ENCODE peak calls at places on chromosomes 16 and 17, in seven cellular contexts. I is hippocampal formation; K is stimulated activated CD8-positive, alpha-beta memory T cell treated with anti-CD3 and anti-CD28 coated beads, Interleukin-15, amount 100 ng/mL, for 1 hour; V is posterior vena cava; Y is heart left ventricle; D is activated CD4-positive, alpha-beta T cell treated with anti-CD3 and anti-CD28 coated beads, Interleukin-2, amount 50 U/mL, for 24 hours; F is left cardiac atrium. M is an unnamed sample.

GRCh38 chr17:17387461-17388362 is 84.5 kb downstream of the NT5M start:
- DNase-seq in I (no peak), K (no peak), V (no peak), Y (no peak), D (no peak), F (no peak), M (no peak)

GRCh38 chr17:5585814-5586558 is 1.7 kb upstream of the NLRP1 start:
- DNase-seq in I (no peak), K (no peak), V (no peak), Y (no peak), D (no peak), F (no peak), M (no peak)

GRCh38 chr17:63295288-63295687 is 150.8 kb downstream of the CYB561 start:
- DNase-seq in I (no peak), K (no peak), V (no peak), Y (no peak), D (no peak), F (no peak), M (no peak)

GRCh38 chr17:20280051-20280450 is 187.3 kb downstream of the LGALS9B start:
- DNase-seq in I (no peak), K (no peak), V (no peak), Y (no peak), D (no peak), F (no peak), M (no peak)

GRCh38 chr16:19809121-19809635 is 75.5 kb downstream of the GPRC5B start:
- DNase-seq in I (no peak), K (no peak), V (no peak), Y (no peak), D (no peak), F (no peak), M (no peak)

GRCh38 chr16:85082553-85083050 is 29.7 kb downstream of the CIBAR2 start:
- DNase-seq in I (no peak), K (no peak), V (no peak), Y (no peak), D (no peak), F (no peak), M (no peak)

GRCh38 chr17:31452101-31452500 is 60.6 kb downstream of the RAB11FIP4 start:
- DNase-seq in I (no peak), K (no peak), V (no peak), Y (no peak), D (no peak), F (no peak), M (no peak)

GRCh38 chr16:1173778-1174451 is 21.0 kb downstream of the CACNA1H start:
- DNase-seq in I (no peak), K (no peak), V (no peak), Y (no peak), D (no peak), F (no peak), M (no peak)

M was measured in C1 segment of cervical spinal cord.